ENCODE peak calls at places on chromosome 20, in five cellular contexts. D, B, I, W and V are unnamed samples.

GRCh38 chr20:5073154-5074049 is 46.4 kb downstream of the PCNA start:
- DNase-seq in D (peak), B (peak), I (no peak), W (peak), V (peak)

GRCh38 chr20:41423026-41423425 is 56.4 kb upstream of the EMILIN3 start:
- DNase-seq in D (no peak), B (no peak), I (no peak), W (no peak), V (no peak)

GRCh38 chr20:47093567-47093966 is 198.9 kb downstream of the EYA2 start:
- DNase-seq in D (no peak), B (no peak), I (no peak), W (no peak), V (no peak)

GRCh38 chr20:8464368-8464767 is 332.3 kb downstream of the PLCB1 start:
- DNase-seq in D (no peak), B (no peak), I (no peak), W (peak), V (no peak)

GRCh38 chr20:60993647-60994046 is 258.4 kb upstream of the CDH4 start:
- DNase-seq in D (peak), B (peak), I (no peak), W (no peak), V (peak)

GRCh38 chr20:41052742-41053419 is 24.3 kb downstream of the TOP1 start:
- DNase-seq in D (no peak), B (peak), I (no peak), W (peak), V (peak)

GRCh38 chr20:37480915-37481314 is 40.1 kb upstream of the NNAT start:
- DNase-seq in D (no peak), B (peak), I (no peak), W (no peak), V (no peak)

GRCh38 chr20:63254536-63255384 is 497 bp upstream of the NKAIN4 start:
- DNase-seq in D (peak), B (no peak), I (no peak), W (no peak), V (no peak)

GRCh38 chr20:56001106-56001785 is 4.1 kb downstream of the CBLN4 start:
- DNase-seq in D (no peak), B (no peak), I (no peak), W (peak), V (no peak)

GRCh38 chr20:43761396-43762340 is 34.9 kb upstream of the GTSF1L start:
- DNase-seq in D (no peak), B (no peak), I (no peak), W (no peak), V (peak)

GRCh38 chr20:327946-328563 is 2.7 kb downstream of the SOX12 start:
- DNase-seq in D (no peak), B (peak), I (no peak), W (no peak), V (peak)

GRCh38 chr20:59428441-59429205 is 128.2 kb downstream of the EDN3 start:
- DNase-seq in D (no peak), B (peak), I (no peak), W (no peak), V (peak)

GRCh38 chr20:37919389-37920040 is 16.6 kb downstream of the VSTM2L start:
- DNase-seq in D (no peak), B (no peak), I (no peak), W (no peak), V (no peak)

GRCh38 chr20:5844063-5844681 is 94.0 kb downstream of the SHLD1 start:
- DNase-seq in D (no peak), B (peak), I (peak), W (peak), V (peak)

GRCh38 chr20:17749979-17750721 is 50.4 kb downstream of the BANF2 start:
- DNase-seq in D (no peak), B (peak), I (no peak), W (no peak), V (peak)

GRCh38 chr20:2816583-2817340 is 598 bp downstream of the TMEM239 start:
- DNase-seq in D (peak), B (no peak), I (no peak), W (no peak), V (no peak)

GRCh38 chr20:7775072-7775471 is 165.2 kb downstream of the HAO1 start:
- DNase-seq in D (no peak), B (peak), I (no peak), W (no peak), V (peak)

GRCh38 chr20:14580426-14581074 is 243.1 kb upstream of the FLRT3 start:
- DNase-seq in D (no peak), B (no peak), I (no peak), W (no peak), V (no peak)

GRCh38 chr20:20231528-20232298 is 136.2 kb upstream of the INSM1 start:
- DNase-seq in D (no peak), B (no peak), I (no peak), W (no peak), V (no peak)

GRCh38 chr20:6575912-6576391 is 191.5 kb upstream of the BMP2 start:
- DNase-seq in D (no peak), B (no peak), I (no peak), W (no peak), V (no peak)

GRCh38 chr20:43725666-43726065 is 1.1 kb downstream of the GTSF1L start:
- DNase-seq in D (no peak), B (no peak), I (no peak), W (no peak), V (no peak)

GRCh38 chr20:329851-330232 is 4.5 kb downstream of the SOX12 start:
- DNase-seq in D (no peak), B (no peak), I (no peak), W (no peak), V (no peak)

GRCh38 chr20:2851086-2851485 is 10.5 kb downstream of the VPS16 start:
- DNase-seq in D (no peak), B (no peak), I (no peak), W (no peak), V (no peak)

GRCh38 chr20:50130995-50131394 is 18.0 kb upstream of the UBE2V1 start:
- DNase-seq in D (no peak), B (no peak), I (no peak), W (no peak), V (no peak)

GRCh38 chr20:7302256-7302655 is 534.8 kb downstream of the BMP2 start:
- DNase-seq in D (no peak), B (no peak), I (no peak), W (no peak), V (no peak)

GRCh38 chr20:9066196-9066595 is 2.7 kb upstream of the PLCB4 start:
- DNase-seq in D (no peak), B (no peak), I (no peak), W (no peak), V (peak)

GRCh38 chr20:60035486-60035885 is 77.3 kb downstream of the CDH26 start:
- DNase-seq in D (no peak), B (no peak), I (no peak), W (no peak), V (no peak)

GRCh38 chr20:41308726-41309413 is 8.7 kb downstream of the ZHX3 start:
- DNase-seq in D (no peak), B (no peak), I (no peak), W (peak), V (peak)

GRCh38 chr20:47620808-47621805 is 119.4 kb downstream of the NCOA3 start:
- DNase-seq in D (no peak), B (peak), I (peak), W (peak), V (peak)

GRCh38 chr20:31845300-31845863 is at the start of gene FOXS1:
- DNase-seq in D (no peak), B (no peak), I (no peak), W (no peak), V (no peak)

GRCh38 chr20:63626424-63627128 is at the start of gene GMEB2:
- DNase-seq in D (peak), B (peak), I (peak), W (peak), V (no peak)

GRCh38 chr20:15814360-15814759 is 758.9 kb downstream of the KIF16B start:
- DNase-seq in D (peak), B (no peak), I (no peak), W (no peak), V (no peak)

GRCh38 chr20:11952621-11953020 is 34.9 kb downstream of the BTBD3 start:
- DNase-seq in D (no peak), B (no peak), I (no peak), W (no peak), V (peak)

GRCh38 chr20:34037767-34038166 is 44.1 kb downstream of the RALY start:
- DNase-seq in D (no peak), B (peak), I (no peak), W (no peak), V (peak)

GRCh38 chr20:62405108-62405980 is 1.7 kb downstream of the CABLES2 start:
- DNase-seq in D (peak), B (peak), I (no peak), W (no peak), V (peak)

GRCh38 chr20:8800089-8800488 is 268.8 kb upstream of the PLCB4 start:
- DNase-seq in D (no peak), B (no peak), I (no peak), W (no peak), V (no peak)

GRCh38 chr20:50100552-50100951 is 12.4 kb downstream of the UBE2V1 start:
- DNase-seq in D (no peak), B (no peak), I (no peak), W (no peak), V (no peak)

GRCh38 chr20:29689411-29690225 is 1567.8 kb upstream of the DEFB115 start:
- DNase-seq in D (no peak), B (peak), I (peak), W (peak), V (peak)

GRCh38 chr20:49785851-49786174 is 26.8 kb upstream of the SLC9A8 start:
- DNase-seq in D (no peak), B (no peak), I (no peak), W (no peak), V (no peak)